ENCODE peak calls at places on chromosomes 2 and 18, in six cellular contexts. One of them, this sample, is unnamed. For H3K9me3, the result is how much of the 10 kb centered on the place peaks cover.

GRCh38 chr2:106095478-106096392 is 98.4 kb downstream of the UXS1 start:
- DNase-seq in neural progenitor cell: no peak
- DNase-seq in effector memory CD4-positive, alpha-beta T cell: peak
- DNase-seq in lower lobe of right lung: no peak
- DNase-seq in PC-9: no peak
- DNase-seq in adrenal gland: no peak
- DNase-seq in this sample: no peak

GRCh38 chr2:205115516-205115915 is 566.8 kb upstream of the NRP2 start:
- DNase-seq in neural progenitor cell: no peak
- DNase-seq in effector memory CD4-positive, alpha-beta T cell: no peak
- DNase-seq in lower lobe of right lung: no peak
- DNase-seq in PC-9: no peak
- DNase-seq in adrenal gland: no peak
- DNase-seq in this sample: no peak

GRCh38 chr2:140654565-140654964 is 1476.3 kb downstream of the LRP1B start:
- DNase-seq in neural progenitor cell: no peak
- DNase-seq in effector memory CD4-positive, alpha-beta T cell: no peak
- DNase-seq in lower lobe of right lung: no peak
- DNase-seq in PC-9: no peak
- DNase-seq in adrenal gland: no peak
- DNase-seq in this sample: no peak

GRCh38 chr2:75655861-75656260 is 9.3 kb downstream of the MRPL19 start:
- DNase-seq in neural progenitor cell: no peak
- DNase-seq in effector memory CD4-positive, alpha-beta T cell: no peak
- DNase-seq in lower lobe of right lung: no peak
- DNase-seq in PC-9: no peak
- DNase-seq in adrenal gland: no peak
- DNase-seq in this sample: no peak

GRCh38 chr2:102449370-102449974 is 23.6 kb upstream of the SLC9A4 start:
- DNase-seq in neural progenitor cell: peak
- DNase-seq in effector memory CD4-positive, alpha-beta T cell: peak
- DNase-seq in lower lobe of right lung: no peak
- DNase-seq in PC-9: no peak
- DNase-seq in adrenal gland: peak
- DNase-seq in this sample: no peak

GRCh38 chr2:98757904-98758421 is 27.0 kb upstream of the MGAT4A start:
- DNase-seq in neural progenitor cell: no peak
- DNase-seq in effector memory CD4-positive, alpha-beta T cell: peak
- DNase-seq in lower lobe of right lung: peak
- DNase-seq in PC-9: peak
- DNase-seq in adrenal gland: peak
- DNase-seq in this sample: no peak

GRCh38 chr18:34511435-34511834 is 198.7 kb upstream of the DTNA start:
- DNase-seq in neural progenitor cell: no peak
- DNase-seq in effector memory CD4-positive, alpha-beta T cell: no peak
- DNase-seq in lower lobe of right lung: no peak
- DNase-seq in PC-9: no peak
- DNase-seq in adrenal gland: no peak
- DNase-seq in this sample: no peak

GRCh38 chr2:191650896-191651773 is 26.8 kb upstream of the NABP1 start:
- DNase-seq in neural progenitor cell: peak
- DNase-seq in effector memory CD4-positive, alpha-beta T cell: no peak
- DNase-seq in lower lobe of right lung: no peak
- DNase-seq in PC-9: no peak
- DNase-seq in adrenal gland: no peak
- DNase-seq in this sample: no peak

GRCh38 chr18:66344227-66344626 is 259.7 kb downstream of the CDH19 start:
- DNase-seq in neural progenitor cell: no peak
- DNase-seq in effector memory CD4-positive, alpha-beta T cell: no peak
- DNase-seq in lower lobe of right lung: no peak
- DNase-seq in PC-9: no peak
- DNase-seq in adrenal gland: no peak
- DNase-seq in this sample: no peak

GRCh38 chr18:52392160-52392559 is 52.2 kb downstream of the DCC start:
- DNase-seq in neural progenitor cell: no peak
- DNase-seq in effector memory CD4-positive, alpha-beta T cell: no peak
- DNase-seq in lower lobe of right lung: no peak
- DNase-seq in PC-9: no peak
- DNase-seq in adrenal gland: no peak
- DNase-seq in this sample: no peak

GRCh38 chr2:72694715-72695496 is 130.9 kb downstream of the EXOC6B start:
- DNase-seq in neural progenitor cell: peak
- DNase-seq in effector memory CD4-positive, alpha-beta T cell: no peak
- DNase-seq in lower lobe of right lung: no peak
- DNase-seq in PC-9: no peak
- DNase-seq in adrenal gland: peak
- DNase-seq in this sample: no peak

GRCh38 chr18:785242-785641 is 26.8 kb downstream of the YES1 start:
- DNase-seq in neural progenitor cell: no peak
- DNase-seq in effector memory CD4-positive, alpha-beta T cell: no peak
- DNase-seq in lower lobe of right lung: no peak
- DNase-seq in PC-9: no peak
- DNase-seq in adrenal gland: no peak
- DNase-seq in this sample: no peak

GRCh38 chr2:223779877-223780276 is 57.5 kb downstream of the AP1S3 start:
- DNase-seq in neural progenitor cell: peak
- DNase-seq in effector memory CD4-positive, alpha-beta T cell: no peak
- DNase-seq in lower lobe of right lung: no peak
- DNase-seq in PC-9: peak
- DNase-seq in adrenal gland: no peak
- DNase-seq in this sample: no peak

DNA sequence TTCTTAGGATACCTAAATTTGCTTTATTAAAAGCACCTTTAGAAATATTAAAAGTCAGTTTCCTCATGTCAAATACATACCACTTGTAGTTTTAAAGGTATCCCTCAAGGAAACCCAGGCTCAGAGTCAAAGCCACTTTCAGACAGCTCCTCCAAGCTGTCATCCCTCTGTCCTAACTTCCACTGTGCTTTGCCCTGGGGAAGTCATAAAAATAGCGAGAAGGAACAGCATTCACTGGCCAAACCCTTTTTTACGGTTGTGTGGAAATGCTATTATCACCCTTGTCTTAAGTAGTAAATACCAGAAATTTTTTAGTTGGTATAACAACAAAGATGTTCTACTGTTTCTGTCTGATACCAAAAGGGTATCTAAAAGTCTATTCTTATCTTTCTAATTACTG is 680.5 kb downstream of the ZEB2 start:
- DNase-seq in neural progenitor cell: no peak
- DNase-seq in effector memory CD4-positive, alpha-beta T cell: no peak
- DNase-seq in lower lobe of right lung: no peak
- DNase-seq in PC-9: no peak
- DNase-seq in adrenal gland: no peak
- DNase-seq in this sample: no peak
- H3K9me3 ChIP-seq in neural progenitor cell: under half
- H3K9me3 ChIP-seq in effector memory CD4-positive, alpha-beta T cell: under half
- H3K9me3 ChIP-seq in lower lobe of right lung: under half
- H3K9me3 ChIP-seq in PC-9: under half
- H3K9me3 ChIP-seq in adrenal gland: under half
- H3K9me3 ChIP-seq in this sample: under half

DNA sequence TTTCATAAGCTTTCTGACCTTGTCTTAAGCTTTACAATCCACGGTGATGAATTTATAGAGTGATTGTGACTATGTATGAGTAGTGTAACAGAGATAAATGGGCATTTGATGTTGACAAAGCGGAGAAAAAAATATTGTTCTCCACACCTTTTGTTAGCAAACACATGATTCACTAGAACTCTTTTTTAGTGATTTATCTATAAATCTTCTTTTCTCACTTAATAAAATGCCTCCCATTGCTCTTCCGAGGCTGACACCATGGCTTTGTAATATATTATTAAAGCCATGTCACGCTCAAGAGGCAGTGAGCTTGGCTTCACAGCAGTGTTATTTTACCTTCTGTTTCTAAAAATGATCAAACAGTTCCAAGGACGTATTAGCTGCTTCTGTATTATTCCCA is 221.1 kb upstream of the LINC00305 start:
- DNase-seq in neural progenitor cell: no peak
- DNase-seq in effector memory CD4-positive, alpha-beta T cell: no peak
- DNase-seq in lower lobe of right lung: no peak
- DNase-seq in PC-9: no peak
- DNase-seq in adrenal gland: no peak
- DNase-seq in this sample: no peak
- H3K9me3 ChIP-seq in neural progenitor cell: under half
- H3K9me3 ChIP-seq in effector memory CD4-positive, alpha-beta T cell: under half
- H3K9me3 ChIP-seq in lower lobe of right lung: under half
- H3K9me3 ChIP-seq in PC-9: under half
- H3K9me3 ChIP-seq in adrenal gland: under half
- H3K9me3 ChIP-seq in this sample: under half

GRCh38 chr2:95042472-95043271 is 17.2 kb downstream of the MAL start:
- DNase-seq in neural progenitor cell: no peak
- DNase-seq in effector memory CD4-positive, alpha-beta T cell: no peak
- DNase-seq in lower lobe of right lung: no peak
- DNase-seq in PC-9: peak
- DNase-seq in adrenal gland: no peak
- DNase-seq in this sample: no peak

GRCh38 chr2:95043300-95043786 is 17.8 kb downstream of the MAL start:
- DNase-seq in neural progenitor cell: no peak
- DNase-seq in effector memory CD4-positive, alpha-beta T cell: no peak
- DNase-seq in lower lobe of right lung: peak
- DNase-seq in PC-9: no peak
- DNase-seq in adrenal gland: peak
- DNase-seq in this sample: no peak

GRCh38 chr2:95040470-95040869 is 15.0 kb downstream of the MAL start:
- DNase-seq in neural progenitor cell: no peak
- DNase-seq in effector memory CD4-positive, alpha-beta T cell: no peak
- DNase-seq in lower lobe of right lung: no peak
- DNase-seq in PC-9: no peak
- DNase-seq in adrenal gland: no peak
- DNase-seq in this sample: no peak

GRCh38 chr2:95041060-95041823 is 15.7 kb downstream of the MAL start:
- DNase-seq in neural progenitor cell: no peak
- DNase-seq in effector memory CD4-positive, alpha-beta T cell: no peak
- DNase-seq in lower lobe of right lung: no peak
- DNase-seq in PC-9: no peak
- DNase-seq in adrenal gland: no peak
- DNase-seq in this sample: no peak

GRCh38 chr2:95041824-95042442 is 16.4 kb downstream of the MAL start:
- DNase-seq in neural progenitor cell: no peak
- DNase-seq in effector memory CD4-positive, alpha-beta T cell: no peak
- DNase-seq in lower lobe of right lung: no peak
- DNase-seq in PC-9: no peak
- DNase-seq in adrenal gland: no peak
- DNase-seq in this sample: no peak
- H3K9me3 ChIP-seq in neural progenitor cell: under half
- H3K9me3 ChIP-seq in effector memory CD4-positive, alpha-beta T cell: under half
- H3K9me3 ChIP-seq in lower lobe of right lung: under half
- H3K9me3 ChIP-seq in PC-9: under half
- H3K9me3 ChIP-seq in adrenal gland: under half
- H3K9me3 ChIP-seq in this sample: under half

GRCh38 chr2:60230596-60230995 is 322.9 kb downstream of the BCL11A start:
- DNase-seq in neural progenitor cell: no peak
- DNase-seq in effector memory CD4-positive, alpha-beta T cell: no peak
- DNase-seq in lower lobe of right lung: no peak
- DNase-seq in PC-9: no peak
- DNase-seq in adrenal gland: no peak
- DNase-seq in this sample: no peak
- H3K9me3 ChIP-seq in neural progenitor cell: under half
- H3K9me3 ChIP-seq in effector memory CD4-positive, alpha-beta T cell: under half
- H3K9me3 ChIP-seq in lower lobe of right lung: under half
- H3K9me3 ChIP-seq in PC-9: under half
- H3K9me3 ChIP-seq in adrenal gland: under half
- H3K9me3 ChIP-seq in this sample: under half

GRCh38 chr2:240531038-240531437 is 26.8 kb downstream of the ANKMY1 start:
- DNase-seq in neural progenitor cell: no peak
- DNase-seq in effector memory CD4-positive, alpha-beta T cell: no peak
- DNase-seq in lower lobe of right lung: no peak
- DNase-seq in PC-9: no peak
- DNase-seq in adrenal gland: no peak
- DNase-seq in this sample: no peak
- H3K9me3 ChIP-seq in neural progenitor cell: under half
- H3K9me3 ChIP-seq in effector memory CD4-positive, alpha-beta T cell: under half
- H3K9me3 ChIP-seq in lower lobe of right lung: under half
- H3K9me3 ChIP-seq in PC-9: under half
- H3K9me3 ChIP-seq in adrenal gland: under half
- H3K9me3 ChIP-seq in this sample: under half

DNA sequence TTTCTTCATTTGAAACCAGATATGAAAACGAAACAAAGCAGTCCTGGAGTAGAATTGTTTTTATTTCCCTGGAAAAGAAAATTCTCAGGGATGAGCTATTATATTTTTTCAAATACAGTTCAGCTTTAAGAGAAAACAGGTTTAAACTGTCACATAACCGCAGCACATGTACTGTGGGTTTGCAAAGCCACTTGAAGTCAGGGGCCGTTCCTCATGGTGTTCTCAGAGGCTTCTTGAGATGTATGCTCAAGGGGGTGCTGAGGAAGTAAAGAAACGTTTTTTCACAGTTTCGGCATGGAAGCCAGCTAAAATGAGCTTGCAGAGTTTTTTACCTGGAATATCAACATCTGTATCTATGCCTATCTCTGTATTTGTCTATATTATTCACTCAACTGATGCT is 225.2 kb downstream of the MC4R start:
- DNase-seq in neural progenitor cell: no peak
- DNase-seq in effector memory CD4-positive, alpha-beta T cell: no peak
- DNase-seq in lower lobe of right lung: no peak
- DNase-seq in PC-9: no peak
- DNase-seq in adrenal gland: no peak
- DNase-seq in this sample: no peak
- H3K9me3 ChIP-seq in neural progenitor cell: under half
- H3K9me3 ChIP-seq in effector memory CD4-positive, alpha-beta T cell: under half
- H3K9me3 ChIP-seq in lower lobe of right lung: under half
- H3K9me3 ChIP-seq in PC-9: under half
- H3K9me3 ChIP-seq in adrenal gland: under half
- H3K9me3 ChIP-seq in this sample: under half

GRCh38 chr18:75350440-75350839 is 77.1 kb downstream of the SMIM21 start:
- DNase-seq in neural progenitor cell: peak
- DNase-seq in effector memory CD4-positive, alpha-beta T cell: no peak
- DNase-seq in lower lobe of right lung: no peak
- DNase-seq in PC-9: no peak
- DNase-seq in adrenal gland: no peak
- DNase-seq in this sample: no peak
- H3K9me3 ChIP-seq in neural progenitor cell: under half
- H3K9me3 ChIP-seq in effector memory CD4-positive, alpha-beta T cell: under half
- H3K9me3 ChIP-seq in lower lobe of right lung: under half
- H3K9me3 ChIP-seq in PC-9: under half
- H3K9me3 ChIP-seq in adrenal gland: under half
- H3K9me3 ChIP-seq in this sample: under half

DNA sequence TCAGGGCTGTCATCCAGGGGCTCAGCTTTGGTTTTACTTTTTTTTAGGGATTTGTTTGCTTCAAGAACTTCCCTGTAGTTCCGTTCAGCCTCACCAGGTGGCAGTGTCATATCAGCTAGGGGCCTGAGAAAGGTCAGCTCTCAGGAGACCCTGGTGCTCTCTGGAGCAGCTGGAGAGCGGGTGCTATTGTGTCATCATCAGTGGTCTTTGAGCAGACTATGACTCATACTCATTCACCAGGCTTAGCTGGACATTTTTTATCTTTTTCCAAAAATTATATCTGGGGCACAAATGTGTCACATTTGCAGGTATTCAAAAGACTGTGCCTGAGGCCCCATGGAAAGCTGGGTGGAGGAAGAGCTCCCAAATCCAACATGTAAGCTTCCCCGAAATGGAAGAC is 24.4 kb downstream of the ZNF892 start:
- DNase-seq in neural progenitor cell: peak
- DNase-seq in effector memory CD4-positive, alpha-beta T cell: no peak
- DNase-seq in lower lobe of right lung: peak
- DNase-seq in PC-9: peak
- DNase-seq in adrenal gland: no peak
- DNase-seq in this sample: no peak
- H3K9me3 ChIP-seq in neural progenitor cell: under half
- H3K9me3 ChIP-seq in effector memory CD4-positive, alpha-beta T cell: under half
- H3K9me3 ChIP-seq in lower lobe of right lung: under half
- H3K9me3 ChIP-seq in PC-9: under half
- H3K9me3 ChIP-seq in adrenal gland: under half
- H3K9me3 ChIP-seq in this sample: under half

GRCh38 chr2:35785564-35785963 is 570.0 kb upstream of the CRIM1 start:
- DNase-seq in neural progenitor cell: no peak
- DNase-seq in effector memory CD4-positive, alpha-beta T cell: no peak
- DNase-seq in lower lobe of right lung: no peak
- DNase-seq in PC-9: no peak
- DNase-seq in adrenal gland: no peak
- DNase-seq in this sample: no peak
- H3K9me3 ChIP-seq in neural progenitor cell: under half
- H3K9me3 ChIP-seq in effector memory CD4-positive, alpha-beta T cell: under half
- H3K9me3 ChIP-seq in lower lobe of right lung: under half
- H3K9me3 ChIP-seq in PC-9: under half
- H3K9me3 ChIP-seq in adrenal gland: under half
- H3K9me3 ChIP-seq in this sample: under half